ENCODE peak calls at places on chromosomes 16 and 17, in seven cellular contexts. Z is adrenal gland, T is right lobe of liver, N is GM12878, Y is ovary, D is HCT116, G is uterus. S is an unnamed sample.

GRCh38 chr17:19979917-19980770 is 2.5 kb upstream of the AKAP10 start:
- DNase-seq in D (no peak), T (peak; percentile 33), G (no peak), N (no peak), Y (peak; percentile 44), Z (peak; percentile 68), S (no peak)

GRCh38 chr17:83061586-83061985 is 17.8 kb upstream of the METRNL start:
- DNase-seq in Z (no peak), Y (no peak), G (peak; percentile 6), T (no peak), D (no peak), N (no peak), S (peak; percentile 34)

GRCh38 chr16:70730016-70730415 is 44.2 kb upstream of the MTSS2 start:
- DNase-seq in D (no peak), Z (no peak), N (no peak), T (no peak), G (no peak), Y (no peak), S (no peak)

GRCh38 chr16:89801800-89802199 is 14.6 kb downstream of the FANCA start:
- DNase-seq in Z (no peak), N (no peak), G (no peak), Y (no peak), D (no peak), T (no peak), S (no peak)

GRCh38 chr17:1590031-1590746 is 27.6 kb upstream of the PITPNA start:
- DNase-seq in D (peak; percentile 86), Z (peak; percentile 95), N (no peak), Y (peak; percentile 46), T (peak; percentile 80), G (peak; percentile 77), S (no peak)

GRCh38 chr16:10981697-10982216 is 37.4 kb downstream of the CLEC16A start:
- DNase-seq in G (no peak), D (peak; percentile 42), Z (no peak), Y (no peak), N (no peak), T (peak; percentile 35), S (no peak)

GRCh38 chr17:2435852-2436251 is 35.0 kb upstream of the MNT start:
- DNase-seq in G (no peak), Z (no peak), D (no peak), T (no peak), N (no peak), Y (no peak), S (no peak)

GRCh38 chr17:75778861-75779249 is 5.8 kb upstream of the UNK start:
- DNase-seq in Z (no peak), Y (no peak), G (no peak), T (no peak), D (no peak), N (no peak), S (peak; percentile 48)

GRCh38 chr17:77579717-77580116 is 378.8 kb upstream of the TNRC6C start:
- DNase-seq in Z (no peak), D (no peak), N (no peak), Y (no peak), T (no peak), G (no peak), S (no peak)

GRCh38 chr16:8929086-8929748 is 34.5 kb downstream of the USP7 start:
- DNase-seq in D (no peak), Z (no peak), G (no peak), T (no peak), N (peak; percentile 62), Y (no peak), S (no peak)

GRCh38 chr16:8931864-8932263 is 31.8 kb downstream of the USP7 start:
- DNase-seq in N (no peak), Y (peak; percentile 68), D (no peak), Z (peak; percentile 55), T (no peak), G (peak; percentile 41), S (no peak)

GRCh38 chr16:8926827-8927226 is 36.9 kb downstream of the USP7 start:
- DNase-seq in Z (no peak), Y (no peak), D (no peak), N (no peak), G (no peak), T (no peak), S (no peak)

GRCh38 chr16:8925455-8925854 is 38.3 kb downstream of the USP7 start:
- DNase-seq in Z (no peak), T (no peak), Y (no peak), D (no peak), N (no peak), G (no peak), S (no peak)

GRCh38 chr16:8928467-8928957 is 35.2 kb downstream of the USP7 start:
- DNase-seq in G (peak; percentile 28), Z (no peak), Y (peak; percentile 39), D (no peak), N (peak; percentile 59), T (no peak), S (no peak)
- TF ChIP-seq CTCF in G (no peak), Z (no peak), Y (no peak), D (no peak), N (no peak), T (no peak), S (no peak)

DNA sequence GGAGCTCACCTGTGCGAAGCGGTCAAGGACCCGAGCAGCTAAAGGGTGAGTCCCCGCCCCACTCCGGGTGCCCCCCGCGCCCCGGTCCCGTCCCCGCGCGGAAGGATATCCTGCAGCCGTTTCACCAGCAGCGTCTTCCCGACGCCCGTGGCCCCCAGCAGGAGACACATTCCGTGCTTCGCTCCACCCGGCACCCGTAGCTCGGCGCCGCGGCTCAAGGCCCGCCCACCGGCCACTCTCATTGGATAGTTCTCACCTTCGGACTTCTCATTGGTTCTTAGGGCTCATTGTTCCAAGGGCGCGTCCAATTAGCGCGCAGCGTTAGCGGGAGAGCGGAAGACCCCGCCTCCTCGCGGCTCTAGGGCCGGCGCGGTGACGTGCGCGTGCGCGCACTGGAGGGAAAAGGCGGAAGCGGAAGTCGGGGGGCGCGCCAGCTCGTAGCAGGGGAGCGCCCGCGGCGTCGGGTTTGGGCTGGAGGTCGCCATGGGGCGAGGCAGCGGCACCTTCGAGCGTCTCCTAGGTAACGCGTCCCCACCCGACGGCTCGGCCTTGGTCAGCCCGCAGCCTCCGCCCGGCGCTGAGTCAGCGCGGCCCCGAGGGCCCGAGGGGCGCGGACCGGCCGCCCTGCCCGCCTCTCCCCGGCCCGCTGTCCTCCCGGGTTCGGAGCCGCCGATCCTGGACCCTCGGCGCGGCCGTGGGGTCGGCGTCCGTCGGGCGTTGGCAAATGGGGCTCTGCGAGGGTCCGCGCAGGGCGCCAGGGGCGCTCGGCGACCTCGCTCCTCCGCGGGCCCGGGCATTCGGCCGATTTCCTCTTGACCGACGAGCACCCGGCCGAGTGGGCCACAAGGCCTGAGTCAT is at the start of the genes ARL16 and HGS:
- DNase-seq in T (peak; percentile 97), Y (peak; percentile 98), D (peak; percentile 100), Z (peak; percentile 98), G (peak; percentile 98), N (peak; percentile 95), S (peak; percentile 98)
- TF ChIP-seq POLR2A in T (peak; percentile 50), Y (peak; percentile 45), D (peak; percentile 66), Z (peak; percentile 52), G (no peak), N (peak; percentile 88), S (peak; percentile 57)

DNA sequence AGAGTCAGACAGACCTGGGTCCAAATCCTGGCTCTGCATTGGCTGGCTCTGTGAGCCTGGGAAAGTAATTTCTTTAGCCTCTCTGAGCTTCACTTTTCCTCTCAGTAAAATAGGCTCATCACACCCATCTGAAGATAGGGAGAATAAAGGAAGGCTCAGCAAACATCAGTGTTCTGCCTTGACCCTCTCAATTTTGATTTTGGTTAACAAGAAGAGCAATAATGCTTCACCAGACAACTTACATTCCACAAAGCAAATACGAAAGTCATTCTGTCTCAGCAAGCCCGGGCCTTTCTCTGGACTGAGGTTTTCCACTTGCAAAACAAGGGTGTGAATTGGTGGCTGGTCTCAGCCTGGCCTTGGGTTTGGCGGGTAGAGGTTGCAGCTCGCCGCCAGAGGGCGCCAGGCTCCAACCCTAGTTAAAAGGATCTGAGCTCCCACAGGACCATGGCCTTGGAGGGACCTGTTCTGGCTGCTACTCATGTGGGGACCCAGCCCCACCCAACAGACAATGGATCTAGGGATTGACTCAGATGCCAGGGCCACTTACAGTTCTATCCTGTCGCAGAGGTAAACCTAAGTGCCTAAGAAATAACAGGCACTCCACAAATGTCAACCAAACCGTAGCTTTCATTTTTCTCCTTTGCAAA is 1.6 kb upstream of the PPY start:
- DNase-seq in Y (peak; percentile 83), D (peak; percentile 59), N (peak; percentile 38), G (peak; percentile 72), T (peak; percentile 85), Z (peak; percentile 88), S (peak; percentile 91)
- H3K4me1 ChIP-seq in Y (no peaks in the 10 kb centered on the region), D (peaks cover 25% of the 10 kb centered on the region), N (peaks cover 4% of the 10 kb centered on the region), G (no peaks in the 10 kb centered on the region), T (no peaks in the 10 kb centered on the region), Z (no peaks in the 10 kb centered on the region), S (no peaks in the 10 kb centered on the region)

GRCh38 chr17:7173687-7174602 is 5.2 kb downstream of the ASGR1 start:
- DNase-seq in T (peak; percentile 84), G (peak; percentile 37), Y (peak; percentile 40), N (no peak), Z (peak; percentile 51), D (no peak), S (no peak)
- TF ChIP-seq CTCF in T (no peak), G (no peak), Y (no peak), N (no peak), Z (peak; percentile 4), D (no peak), S (no peak)

DNA sequence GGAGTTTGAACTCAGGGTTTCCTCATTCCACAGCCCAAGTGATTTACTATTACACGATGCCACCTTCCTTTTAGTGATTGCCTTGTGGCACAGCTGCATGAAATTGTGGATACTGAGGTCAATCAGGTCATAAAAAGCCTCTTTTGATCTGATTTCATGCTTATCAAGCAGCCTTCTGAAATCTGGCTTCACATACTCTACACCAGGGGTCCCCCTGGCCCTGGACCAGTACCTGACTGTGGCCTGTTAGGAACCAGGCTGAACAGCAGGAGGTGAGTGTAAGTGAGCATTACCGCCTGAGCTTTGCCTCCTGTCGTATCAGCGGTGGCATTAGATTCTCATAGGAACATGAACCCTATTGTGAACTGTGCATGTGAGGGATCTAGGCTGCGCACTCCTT is 13.8 kb downstream of the SLFN5 start:
- DNase-seq in G (no peak), D (peak; percentile 24), Y (no peak), T (no peak), Z (no peak), N (no peak), S (no peak)
- TF ChIP-seq POLR2A in G (no peak), D (no peak), Y (no peak), T (no peak), Z (no peak), N (no peak), S (no peak)

GRCh38 chr16:7501868-7502267 is 169.2 kb downstream of the RBFOX1 start:
- DNase-seq in Z (no peak), N (no peak), G (no peak), D (no peak), T (no peak), Y (no peak), S (no peak)

GRCh38 chr16:7493133-7493532 is 160.5 kb downstream of the RBFOX1 start:
- DNase-seq in Z (no peak), T (no peak), N (no peak), Y (no peak), D (no peak), G (no peak), S (no peak)

GRCh38 chr16:7492122-7492521 is 159.5 kb downstream of the RBFOX1 start:
- DNase-seq in N (no peak), D (no peak), Z (no peak), T (no peak), Y (no peak), G (no peak), S (no peak)

DNA sequence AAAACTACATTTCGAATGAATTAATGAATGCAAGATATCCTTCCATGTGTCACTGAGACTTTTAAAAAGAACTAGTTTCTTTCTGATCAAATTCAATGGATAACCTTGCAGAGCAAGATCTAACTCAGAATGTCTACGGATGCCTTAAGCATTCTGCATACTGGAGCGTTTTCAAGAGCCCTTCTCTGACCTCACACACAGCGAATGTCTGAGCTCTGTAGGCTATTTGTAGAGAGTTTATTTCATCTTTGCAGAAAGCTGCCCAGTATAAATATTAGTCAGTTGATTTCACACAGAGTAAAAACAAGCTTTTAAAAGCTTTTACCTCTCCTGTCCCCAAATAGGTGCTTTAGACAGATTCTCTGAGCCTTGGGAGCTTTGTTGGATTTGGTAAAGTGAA is 165.0 kb downstream of the RBFOX1 start:
- DNase-seq in Y (no peak), G (no peak), N (no peak), T (no peak), Z (no peak), D (no peak), S (no peak)
- H3K4me1 ChIP-seq in Y (no peaks in the 10 kb centered on the region), G (no peaks in the 10 kb centered on the region), N (no peaks in the 10 kb centered on the region), T (no peaks in the 10 kb centered on the region), Z (no peaks in the 10 kb centered on the region), D (no peaks in the 10 kb centered on the region), S (no peaks in the 10 kb centered on the region)